ENCODE peak calls at places on chromosomes 16 and 17, in seven cellular contexts. G is naive thymus-derived CD4-positive, alpha-beta T cell; C is uterus; Z is neural progenitor cell; I is K562; L is foreskin keratinocyte; X is colonic mucosa. H is an unnamed sample.

GRCh38 chr17:32588135-32588534 is 101.3 kb downstream of the CDK5R1 start:
- DNase-seq in G (no peak), C (no peak), Z (no peak), I (no peak), L (no peak), X (no peak), H (no peak)

GRCh38 chr17:11909348-11909747 is 87.9 kb downstream of the ZNF18 start:
- DNase-seq in G (no peak), C (no peak), Z (peak; percentile 60), I (no peak), L (no peak), X (no peak), H (no peak)

GRCh38 chr17:59534583-59534982 is 30.8 kb upstream of the DHX40 start:
- DNase-seq in G (no peak), C (no peak), Z (peak; percentile 8), I (no peak), L (no peak), X (no peak), H (no peak)

GRCh38 chr17:56913000-56913866 is 616 bp downstream of the TRIM25 start:
- DNase-seq in G (no peak), C (peak; percentile 31), Z (peak; percentile 59), I (peak; percentile 36), L (no peak), X (peak; percentile 40), H (peak; percentile 25)

GRCh38 chr17:859461-860195 is 77.5 kb downstream of the MRM3 start:
- DNase-seq in G (no peak), C (peak; percentile 55), Z (peak; percentile 87), I (no peak), L (no peak), X (no peak), H (no peak)

GRCh38 chr17:33667052-33667509 is 374.0 kb upstream of the ASIC2 start:
- DNase-seq in G (peak; percentile 31), C (no peak), Z (no peak), I (peak; percentile 17), L (peak; percentile 25), X (no peak), H (peak; percentile 33)

GRCh38 chr17:27609606-27610303 is 21.2 kb upstream of the LGALS9 start:
- DNase-seq in G (no peak), C (no peak), Z (peak; percentile 42), I (no peak), L (no peak), X (peak; percentile 62), H (peak; percentile 64)

GRCh38 chr17:68101992-68102758 is 66.6 kb downstream of the KPNA2 start:
- DNase-seq in G (no peak), C (no peak), Z (peak; percentile 19), I (no peak), L (no peak), X (peak; percentile 60), H (peak; percentile 54)

GRCh38 chr16:86529160-86529559 is 18.8 kb downstream of the FOXF1 start:
- DNase-seq in G (no peak), C (no peak), Z (no peak), I (no peak), L (no peak), X (no peak), H (no peak)

GRCh38 chr17:40486513-40487370 is 14.7 kb downstream of the TNS4 start:
- DNase-seq in G (no peak), C (no peak), Z (no peak), I (no peak), L (no peak), X (no peak), H (no peak)

GRCh38 chr16:74186589-74186988 is 110.0 kb upstream of the PSMD7 start:
- DNase-seq in G (no peak), C (no peak), Z (no peak), I (no peak), L (no peak), X (no peak), H (no peak)

GRCh38 chr17:76791053-76791980 is 53.4 kb downstream of the MFSD11 start:
- DNase-seq in G (peak; percentile 54), C (peak; percentile 26), Z (no peak), I (peak; percentile 79), L (peak; percentile 44), X (no peak), H (no peak)

GRCh38 chr17:9648521-9649110 is 3.3 kb downstream of the USP43 start:
- DNase-seq in G (no peak), C (no peak), Z (peak; percentile 50), I (no peak), L (no peak), X (no peak), H (no peak)

GRCh38 chr17:9644910-9645751 is at the start of gene USP43:
- DNase-seq in G (no peak), C (no peak), Z (peak; percentile 41), I (peak; percentile 57), L (peak; percentile 49), X (peak; percentile 81), H (peak; percentile 85)

GRCh38 chr17:9645858-9646555 is 690 bp downstream of the USP43 start:
- DNase-seq in G (no peak), C (no peak), Z (peak; percentile 73), I (peak; percentile 12), L (no peak), X (peak; percentile 80), H (peak; percentile 83)

GRCh38 chr17:9646556-9646905 is 1.2 kb downstream of the USP43 start:
- DNase-seq in G (no peak), C (no peak), Z (peak; percentile 52), I (no peak), L (no peak), X (no peak), H (no peak)

GRCh38 chr17:9647014-9647413 is 1.7 kb downstream of the USP43 start:
- DNase-seq in G (no peak), C (no peak), Z (peak; percentile 54), I (no peak), L (no peak), X (no peak), H (peak; percentile 21)
- H3K27ac ChIP-seq in G (no peak overlapping the region), C (no peak overlapping the region), Z (no peak overlapping the region), I (no peak overlapping the region), L (peak overlapping the region; percentile 20), X (no peak overlapping the region), H (no peak overlapping the region)

GRCh38 chr17:15441315-15441714 is 26.1 kb downstream of the CDRT4 start:
- DNase-seq in G (no peak), C (no peak), Z (no peak), I (no peak), L (no peak), X (no peak), H (peak; percentile 68)
- H3K4me1 ChIP-seq in G (peaks cover 8% of the 10 kb centered on the region), C (no peaks in the 10 kb centered on the region), Z (no peaks in the 10 kb centered on the region), I (peaks cover 19% of the 10 kb centered on the region), L (no peaks in the 10 kb centered on the region), X (no peaks in the 10 kb centered on the region), H (peaks cover 10% of the 10 kb centered on the region)

GRCh38 chr16:67935402-67936123 is 1.1 kb downstream of the PSMB10 start:
- DNase-seq in G (peak; percentile 90), C (peak; percentile 94), Z (peak; percentile 97), I (peak; percentile 98), L (peak; percentile 91), X (peak; percentile 98), H (peak; percentile 98)

GRCh38 chr16:67936876-67937605 is 391 bp upstream of the PSMB10 start:
- DNase-seq in G (no peak), C (no peak), Z (no peak), I (no peak), L (no peak), X (no peak), H (peak; percentile 92)

GRCh38 chr16:67934306-67935095 is 2.1 kb downstream of the PSMB10 start:
- DNase-seq in G (no peak), C (no peak), Z (no peak), I (peak; percentile 44), L (no peak), X (no peak), H (no peak)

GRCh38 chr16:67935096-67935401 is 1.6 kb downstream of the PSMB10 start:
- DNase-seq in G (no peak), C (no peak), Z (no peak), I (no peak), L (no peak), X (no peak), H (no peak)

GRCh38 chr16:67936124-67936875 is at the start of gene PSMB10:
- DNase-seq in G (peak; percentile 73), C (peak; percentile 56), Z (peak; percentile 64), I (peak; percentile 71), L (peak; percentile 38), X (peak; percentile 83), H (no peak)
- H3K27ac ChIP-seq in G (peak within 1 kb of the TSS; percentile 77), C (peak within 1 kb of the TSS; percentile 91), Z (no peak within 1 kb of the TSS), I (peak within 1 kb of the TSS; percentile 89), L (peak within 1 kb of the TSS; percentile 40), X (peak within 1 kb of the TSS; percentile 89), H (peak within 1 kb of the TSS; percentile 96)

GRCh38 chr17:82863941-82864720 is 24.3 kb upstream of the ZNF750 start:
- DNase-seq in G (peak; percentile 83), C (no peak), Z (no peak), I (peak; percentile 63), L (no peak), X (no peak), H (peak; percentile 59)
- H3K4me1 ChIP-seq in G (peaks cover 49% of the 10 kb centered on the region), C (peaks cover 8% of the 10 kb centered on the region), Z (peaks cover 28% of the 10 kb centered on the region), I (peaks cover 52% of the 10 kb centered on the region), L (peaks cover 14% of the 10 kb centered on the region), X (no peaks in the 10 kb centered on the region), H (no peaks in the 10 kb centered on the region)